ENCODE peak calls at places on chromosome 22, in eight cellular contexts. H is GM23248, C is IMR-90, Z is neuronal stem cell, L is OCI-LY7, T is fibroblast of lung, P is GM23338, N is K562. K is an unnamed sample.

GRCh38 chr22:49325531-49326395 is 501.9 kb downstream of the BRD1 start:
- DNase-seq in N (no peak), C (no peak), T (no peak), H (no peak), P (no peak), Z (no peak), L (no peak), K (no peak)

GRCh38 chr22:41458161-41458728 is 10.2 kb downstream of the PHF5A start:
- DNase-seq in N (no peak), P (no peak), T (no peak), H (no peak), C (no peak), L (no peak), Z (no peak), K (no peak)

GRCh38 chr22:49659281-49659923 is 168.3 kb downstream of the BRD1 start:
- DNase-seq in L (no peak), H (no peak), C (no peak), N (no peak), P (no peak), T (no peak), Z (no peak), K (no peak)

GRCh38 chr22:27292542-27293298 is 508.8 kb downstream of the MN1 start:
- DNase-seq in T (no peak), N (no peak), C (no peak), L (no peak), P (no peak), H (peak; percentile 38), Z (no peak), K (no peak)

GRCh38 chr22:49826603-49827306 is 918 bp downstream of the BRD1 start:
- DNase-seq in L (peak; percentile 64), T (peak; percentile 55), H (peak; percentile 78), P (peak; percentile 51), N (peak; percentile 53), C (peak; percentile 32), Z (no peak), K (no peak)

GRCh38 chr22:41621099-41621910 is at the start of gene XRCC6:
- DNase-seq in Z (peak; percentile 100), H (peak; percentile 100), T (peak; percentile 99), L (peak; percentile 100), C (peak; percentile 100), P (peak; percentile 100), N (peak; percentile 95), K (peak; percentile 97)

GRCh38 chr22:48236261-48236660 is 1473.8 kb downstream of the TBC1D22A start:
- DNase-seq in T (no peak), C (no peak), P (no peak), N (no peak), L (no peak), Z (no peak), H (no peak), K (no peak)

GRCh38 chr22:31829505-31829904 is 75.7 kb downstream of the DEPDC5 start:
- DNase-seq in T (peak; percentile 95), H (peak; percentile 96), P (no peak), N (peak; percentile 44), L (no peak), Z (no peak), C (peak; percentile 97), K (peak; percentile 89)

GRCh38 chr22:31681625-31682345 is 19.8 kb upstream of the PISD start:
- DNase-seq in T (peak; percentile 88), C (peak; percentile 60), L (no peak), N (no peak), H (peak; percentile 72), Z (no peak), P (no peak), K (no peak)

GRCh38 chr22:19483481-19484244 is 3.9 kb downstream of the CDC45 start:
- DNase-seq in C (peak; percentile 81), T (no peak), N (peak; percentile 38), H (peak; percentile 75), Z (no peak), L (no peak), P (no peak), K (peak; percentile 4)

GRCh38 chr22:39927544-39927943 is 26.7 kb downstream of the GRAP2 start:
- DNase-seq in T (no peak), P (peak; percentile 73), N (peak; percentile 31), H (no peak), L (no peak), Z (no peak), C (no peak), K (no peak)

GRCh38 chr22:39265143-39265542 is 20.4 kb upstream of the PDGFB start:
- DNase-seq in H (no peak), N (peak; percentile 62), L (no peak), Z (no peak), P (no peak), T (no peak), C (no peak), K (no peak)

GRCh38 chr22:27853404-27853803 is 51.8 kb upstream of the MN1 start:
- DNase-seq in Z (no peak), P (no peak), L (no peak), N (no peak), C (peak; percentile 68), H (peak; percentile 63), T (no peak), K (no peak)

GRCh38 chr22:39234867-39235687 is 9.7 kb downstream of the PDGFB start:
- DNase-seq in L (no peak), N (no peak), H (no peak), C (no peak), T (no peak), P (no peak), Z (no peak), K (no peak)

GRCh38 chr22:24133187-24133965 is 47.9 kb upstream of the SUSD2 start:
- DNase-seq in Z (no peak), C (peak; percentile 41), T (no peak), L (no peak), H (peak; percentile 9), P (peak; percentile 51), N (no peak), K (no peak)

GRCh38 chr22:30604723-30605122 is 2.3 kb upstream of the TCN2 start:
- DNase-seq in L (no peak), T (no peak), C (no peak), H (no peak), N (no peak), P (no peak), Z (no peak), K (no peak)

GRCh38 chr22:30607300-30607930 is 441 bp downstream of the TCN2 start:
- DNase-seq in L (no peak), P (no peak), T (no peak), C (no peak), N (no peak), Z (no peak), H (no peak), K (no peak)

GRCh38 chr22:30605449-30606110 is 1.4 kb upstream of the TCN2 start:
- DNase-seq in L (peak; percentile 68), H (peak; percentile 68), T (peak; percentile 29), N (peak; percentile 64), P (peak; percentile 75), C (peak; percentile 25), Z (no peak), K (peak; percentile 58)

GRCh38 chr22:30607939-30608338 is 965 bp downstream of the TCN2 start:
- DNase-seq in Z (no peak), N (no peak), C (no peak), H (peak; percentile 10), P (no peak), T (no peak), L (no peak), K (no peak)

DNA sequence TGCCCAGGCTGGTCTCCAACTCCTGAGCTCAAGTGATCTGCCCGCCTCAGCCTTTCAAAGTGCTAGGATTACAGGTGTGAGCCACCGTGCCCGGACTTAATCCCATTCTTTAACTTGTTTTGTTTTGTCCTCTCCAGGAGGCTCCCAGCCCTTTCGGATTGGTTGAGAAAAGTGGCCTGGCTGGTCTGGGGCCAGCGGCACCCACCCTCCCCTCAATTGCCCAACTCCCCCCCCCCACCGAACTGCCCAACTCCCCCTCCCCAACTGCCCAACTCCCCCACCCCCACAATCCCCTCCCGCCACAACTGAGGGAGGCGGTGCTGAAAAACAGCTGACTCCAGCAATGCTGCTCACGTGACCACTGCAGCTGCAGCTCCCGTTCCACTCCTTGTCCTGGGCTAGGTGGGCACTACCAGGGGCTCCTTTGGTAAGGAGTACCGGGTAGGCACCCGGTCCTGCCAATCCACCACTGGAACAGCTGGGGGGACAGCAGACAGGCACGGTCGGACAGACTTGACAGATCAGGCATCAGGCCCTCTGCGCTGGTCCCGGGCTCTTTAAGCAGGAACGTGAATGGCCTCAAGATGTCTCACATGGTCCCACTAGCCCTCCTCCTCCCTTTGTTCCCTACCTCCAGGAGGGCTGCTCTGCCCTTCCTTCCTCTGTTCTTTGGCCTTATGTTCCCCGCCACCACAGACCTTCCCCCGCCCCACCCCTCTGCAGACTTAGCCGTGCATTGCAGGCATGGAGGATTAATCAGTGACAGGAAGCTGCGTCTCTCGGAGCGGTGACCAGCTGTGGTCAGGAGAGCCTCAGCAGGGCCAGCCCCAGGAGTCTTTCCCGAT is at the start of gene TCN2:
- DNase-seq in L (no peak), N (peak; percentile 49), Z (peak; percentile 93), P (peak; percentile 93), H (peak; percentile 86), T (peak; percentile 85), C (peak; percentile 77), K (peak; percentile 49)
- H2AFZ ChIP-seq in L (peak within 1 kb of the TSS; percentile 98), N (peak within 1 kb of the TSS; percentile 95), Z (peak within 1 kb of the TSS; percentile 98), P (peak within 1 kb of the TSS; percentile 96), H (peak within 1 kb of the TSS; percentile 98), T (peak within 1 kb of the TSS; percentile 94), C (peak within 1 kb of the TSS; percentile 94), K (peak within 1 kb of the TSS; percentile 99)

DNA sequence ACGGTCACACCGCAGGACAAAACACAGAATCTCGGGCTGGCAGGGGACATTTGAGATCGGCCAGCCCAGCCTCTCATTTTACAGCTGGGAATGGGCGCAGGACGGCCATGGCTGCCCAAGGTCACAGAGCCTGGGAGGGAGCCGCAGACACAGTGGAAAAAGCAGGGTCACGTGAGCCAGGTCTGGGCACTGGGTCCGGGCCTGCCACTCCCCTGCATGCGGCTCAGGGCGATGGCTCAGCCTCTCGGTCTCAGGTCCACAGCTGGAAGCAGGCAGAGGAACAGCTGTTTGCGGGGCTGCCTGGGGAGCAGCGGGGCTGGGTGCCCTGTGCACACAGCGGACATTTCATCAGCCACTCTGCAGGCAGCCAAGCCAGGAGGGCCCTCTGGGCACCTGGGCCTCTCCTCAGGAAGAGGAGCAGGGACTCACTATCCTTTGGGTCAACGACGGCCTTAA is 10.4 kb upstream of the PPARA start:
- DNase-seq in N (no peak), C (no peak), L (no peak), P (no peak), H (no peak), T (no peak), Z (no peak), K (no peak)
- H2AFZ ChIP-seq in N (no peak overlapping the region), C (no peak overlapping the region), L (no peak overlapping the region), P (no peak overlapping the region), H (no peak overlapping the region), T (peak overlapping the region; percentile 49), Z (peak overlapping the region; percentile 75), K (no peak overlapping the region)

GRCh38 chr22:34055525-34056200 is 135.4 kb upstream of the LARGE1 start:
- DNase-seq in L (peak; percentile 57), N (peak; percentile 34), C (no peak), P (peak; percentile 86), Z (peak; percentile 35), T (no peak), H (no peak), K (no peak)
- H2AFZ ChIP-seq in L (peak overlapping the region; percentile 15), N (no peak overlapping the region), C (no peak overlapping the region), P (no peak overlapping the region), Z (no peak overlapping the region), T (no peak overlapping the region), H (no peak overlapping the region), K (no peak overlapping the region)

DNA sequence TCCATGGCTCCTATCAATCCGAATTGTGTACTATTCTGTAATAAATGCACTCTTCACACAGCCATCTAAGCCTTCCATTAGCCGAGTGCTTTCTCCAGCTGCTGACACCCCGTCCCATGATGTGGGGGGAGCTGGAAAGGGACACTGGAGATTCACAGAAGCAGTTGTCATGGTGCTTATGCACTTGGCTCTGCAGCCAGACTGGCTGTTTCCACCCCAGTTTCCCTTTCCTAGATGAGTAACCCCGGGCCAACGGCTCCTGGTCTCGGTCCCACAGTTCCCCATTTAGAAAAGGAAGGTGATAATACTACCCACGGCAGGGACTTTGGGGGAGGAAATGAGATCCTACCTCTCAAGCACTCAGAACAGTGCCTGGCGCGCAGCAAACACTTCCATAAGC is 244.9 kb upstream of the SYN3 start:
- DNase-seq in C (no peak), T (no peak), N (no peak), L (no peak), P (no peak), H (no peak), Z (no peak), K (no peak)
- H2AFZ ChIP-seq in C (no peak overlapping the region), T (no peak overlapping the region), N (no peak overlapping the region), L (no peak overlapping the region), P (no peak overlapping the region), H (no peak overlapping the region), Z (no peak overlapping the region), K (no peak overlapping the region)